ENCODE peak calls at places on chromosomes 13 and 19, in eight cellular contexts. U, D, R, H, N, W, F and B are unnamed samples.

GRCh38 chr13:33323766-33324525 is 38.4 kb upstream of the STARD13 start:
- DNase-seq in F (no peak), N (no peak), R (no peak), U (peak), W (peak), H (no peak), D (no peak), B (no peak)

GRCh38 chr13:71021810-71022422 is 845.1 kb downstream of the DACH1 start:
- DNase-seq in D (no peak), H (no peak), N (no peak), U (no peak), W (no peak), R (no peak), F (no peak), B (no peak)

GRCh38 chr19:48330012-48330681 is 4.8 kb downstream of the EMP3 start:
- DNase-seq in R (no peak), U (no peak), H (peak), W (no peak), N (peak), F (peak), D (peak), B (no peak)

GRCh38 chr19:35879068-35879467 is 10.7 kb downstream of the APLP1 start:
- DNase-seq in D (no peak), R (no peak), H (no peak), U (no peak), F (no peak), W (no peak), N (no peak), B (no peak)

GRCh38 chr19:17687141-17687856 is 855 bp downstream of the UNC13A start:
- DNase-seq in H (no peak), D (no peak), R (no peak), W (no peak), U (no peak), F (peak), N (no peak), B (no peak)

GRCh38 chr13:74662895-74663294 is 528.7 kb upstream of the KLF12 start:
- DNase-seq in R (no peak), D (no peak), W (no peak), F (no peak), H (no peak), U (peak), N (no peak), B (no peak)

GRCh38 chr13:50512602-50513527 is 330.6 kb downstream of the DLEU7 start:
- DNase-seq in F (peak), N (peak), H (no peak), U (peak), R (peak), W (peak), D (peak), B (no peak)

GRCh38 chr13:62278271-62278670 is 862.6 kb upstream of the PCDH20 start:
- DNase-seq in W (no peak), D (no peak), U (no peak), H (no peak), R (no peak), N (no peak), F (no peak), B (no peak)

GRCh38 chr19:20968092-20968491 is 45.0 kb downstream of the ZNF85 start:
- DNase-seq in D (no peak), R (no peak), U (no peak), W (no peak), F (no peak), H (peak), N (no peak), B (no peak)

GRCh38 chr13:79541426-79542049 is 60.6 kb downstream of the NDFIP2 start:
- DNase-seq in U (peak), W (peak), D (no peak), H (peak), N (peak), F (peak), R (peak), B (peak)

GRCh38 chr13:40102854-40103253 is 447.4 kb downstream of the COG6 start:
- DNase-seq in R (peak), F (no peak), N (no peak), D (no peak), H (peak), U (no peak), W (peak), B (peak)

GRCh38 chr19:31352782-31353651 is 3.8 kb upstream of the TSHZ3 start:
- DNase-seq in U (peak), W (no peak), H (no peak), R (no peak), D (no peak), F (peak), N (no peak), B (no peak)

GRCh38 chr19:41261474-41262190 is 2.5 kb upstream of the HNRNPUL1 start:
- DNase-seq in U (no peak), R (no peak), W (no peak), D (no peak), N (no peak), F (no peak), H (no peak), B (peak)

GRCh38 chr19:14366529-14366928 is 14.7 kb upstream of the ADGRE5 start:
- DNase-seq in R (peak), H (peak), D (peak), N (peak), W (peak), U (peak), F (peak), B (peak)

GRCh38 chr13:51549050-51549449 is 35.2 kb upstream of the WDFY2 start:
- DNase-seq in W (no peak), D (no peak), N (no peak), U (no peak), F (no peak), R (peak), H (no peak), B (no peak)

GRCh38 chr19:18086590-18087138 is at the start of gene IL12RB1:
- DNase-seq in D (peak), U (no peak), N (no peak), F (no peak), H (no peak), R (no peak), W (no peak), B (no peak)

GRCh38 chr19:7063339-7063738 is 4.9 kb upstream of the MBD3L3 start:
- DNase-seq in H (no peak), D (no peak), N (no peak), U (no peak), F (peak), R (no peak), W (no peak), B (no peak)
- TF ChIP-seq CTCF in H (no peak), D (no peak), N (no peak), U (no peak), F (no peak), R (no peak), W (no peak), B (no peak)

GRCh38 chr13:46571941-46572340 is 19.0 kb downstream of the LRCH1 start:
- DNase-seq in H (no peak), W (no peak), F (no peak), N (no peak), D (no peak), U (no peak), R (no peak), B (no peak)
- H3K27ac ChIP-seq in H (no peak), W (peak), F (no peak), N (peak), D (no peak), U (no peak), R (no peak), B (no peak)

GRCh38 chr13:45209229-45209628 is 8.4 kb upstream of the KCTD4 start:
- DNase-seq in U (peak), D (no peak), R (no peak), W (no peak), H (peak), N (no peak), F (no peak), B (no peak)
- TF ChIP-seq CTCF in U (no peak), D (no peak), R (no peak), W (no peak), H (no peak), N (no peak), F (no peak), B (no peak)

GRCh38 chr13:111115051-111115840 is at the start of gene ARHGEF7:
- DNase-seq in H (no peak), R (no peak), F (peak), D (no peak), U (no peak), N (peak), W (no peak), B (no peak)
- H3K27ac ChIP-seq in H (no peak), R (no peak), F (no peak), D (peak), U (peak), N (no peak), W (peak), B (no peak)

GRCh38 chr13:47463726-47464125 is 537.3 kb downstream of the SUCLA2 start:
- DNase-seq in H (no peak), R (no peak), D (no peak), F (no peak), U (peak), W (peak), N (no peak), B (no peak)
- TF ChIP-seq CTCF in H (no peak), R (no peak), D (no peak), F (no peak), U (no peak), W (peak), N (no peak), B (no peak)

DNA sequence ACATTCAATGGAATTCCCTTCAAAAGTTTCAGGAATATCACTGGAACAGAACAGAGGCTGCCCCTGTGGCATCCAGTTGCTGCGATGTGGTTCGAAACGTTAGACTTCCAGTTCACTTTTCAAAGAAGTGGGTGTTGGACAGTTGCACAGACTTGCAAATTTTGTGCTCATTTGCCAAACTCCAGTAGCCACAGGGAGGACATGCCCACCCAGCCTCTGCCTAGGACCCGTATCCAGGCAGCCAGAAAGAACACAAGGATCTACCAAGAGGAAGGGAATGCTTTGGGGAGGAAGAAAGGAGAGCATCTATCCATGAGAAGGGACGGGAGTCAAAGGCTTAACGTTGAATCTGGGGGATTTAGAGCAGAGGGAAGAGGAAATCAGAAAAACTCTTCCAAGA is at the start of gene METTL21C:
- DNase-seq in D (no peak), R (no peak), F (no peak), W (no peak), U (no peak), N (no peak), H (no peak), B (no peak)
- H3K27ac ChIP-seq in D (no peak), R (no peak), F (no peak), W (no peak), U (no peak), N (no peak), H (no peak), B (no peak)

DNA sequence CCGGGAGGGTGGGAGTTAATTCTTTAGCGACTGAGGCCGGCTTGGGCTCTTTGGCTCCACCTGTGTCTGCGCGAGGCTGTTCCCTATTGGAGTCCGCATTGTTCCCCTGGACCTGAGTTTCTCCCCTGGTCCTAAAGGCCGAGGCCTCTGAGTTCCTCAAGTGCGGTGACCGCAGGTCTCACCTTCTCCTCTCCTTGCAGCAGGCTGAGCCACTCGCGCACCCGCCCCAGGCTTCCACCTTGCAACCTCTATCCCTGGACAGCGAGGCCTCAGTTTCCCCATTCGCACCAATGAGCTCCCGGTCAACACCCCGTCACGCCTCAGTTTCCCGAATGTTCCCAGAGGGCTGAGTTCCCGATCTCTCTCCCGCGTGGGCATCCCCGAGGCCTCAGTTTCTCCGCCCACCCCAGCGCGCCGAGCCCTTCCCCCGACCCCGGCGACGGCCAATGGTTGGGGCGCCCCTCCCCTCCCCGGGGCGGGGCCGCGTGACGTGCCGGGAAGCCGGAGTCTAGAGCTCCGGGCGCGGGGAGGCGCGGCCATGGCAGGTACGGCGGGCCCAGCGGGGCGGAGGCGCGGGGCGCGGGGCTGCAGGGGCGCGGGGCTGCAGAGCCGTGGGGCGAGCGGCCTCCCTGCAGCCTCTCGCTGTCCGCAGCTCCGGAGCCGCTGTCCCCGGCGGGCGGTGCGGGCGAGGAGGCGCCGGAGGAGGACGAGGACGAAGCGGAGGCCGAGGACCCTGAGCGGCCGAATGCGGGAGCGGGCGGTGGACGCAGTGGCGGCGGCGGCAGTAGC is at the start of gene MPND:
- DNase-seq in F (peak), W (peak), N (peak), R (peak), D (peak), H (peak), U (peak), B (peak)
- TF ChIP-seq CTCF in F (peak), W (peak), N (peak), R (peak), D (no peak), H (peak), U (peak), B (no peak)